ENCODE peak calls at places on chromosome 9, in ten cellular contexts. E is NAMALWA; V is NCI-H1436; J is HEK293T; U is ACHN; C is GM12865; Y is stimulated activated CD4-positive, alpha-beta T cell treated with anti-CD3 and anti-CD28 coated beads, Interleukin-15, amount 100 ng/mL, for 24 hours; X is skeletal muscle cell; W is memory B cell; F is RWPE1. L is an unnamed sample.

GRCh38 chr9:115615821-115616665 is 498.1 kb upstream of the TNC start:
- DNase-seq in E (no peak), V (no peak), X (peak; percentile 73), F (peak; percentile 97), Y (no peak), W (no peak), C (no peak), J (no peak), U (peak; percentile 55), L (no peak)

GRCh38 chr9:93826209-93826608 is 128.9 kb downstream of the BARX1 start:
- DNase-seq in C (peak; percentile 43), V (no peak), Y (peak; percentile 68), W (peak; percentile 20), U (no peak), X (no peak), E (no peak), F (no peak), J (peak; percentile 1), L (peak; percentile 61)

GRCh38 chr9:90526386-90526785 is 116.2 kb downstream of the DIRAS2 start:
- DNase-seq in E (no peak), X (no peak), U (no peak), W (no peak), Y (no peak), F (no peak), J (no peak), V (no peak), C (no peak), L (no peak)

GRCh38 chr9:69744688-69745380 is 15.0 kb downstream of the PTAR1 start:
- DNase-seq in U (no peak), V (no peak), F (no peak), J (no peak), E (no peak), Y (no peak), C (no peak), W (no peak), X (no peak), L (no peak)

GRCh38 chr9:93111371-93112115 is 15.5 kb downstream of the CARD19 start:
- DNase-seq in J (no peak), C (no peak), E (peak; percentile 51), F (peak; percentile 89), Y (no peak), W (no peak), U (peak; percentile 68), X (no peak), V (no peak), L (no peak)

GRCh38 chr9:137550958-137551655 is 572 bp upstream of the MRPL41 start:
- DNase-seq in U (peak; percentile 69), F (no peak), C (no peak), V (peak; percentile 66), X (peak; percentile 14), J (no peak), W (no peak), E (peak; percentile 88), Y (no peak), L (no peak)

GRCh38 chr9:134814598-134815215 is 65.9 kb upstream of the FCN2 start:
- DNase-seq in W (no peak), C (no peak), Y (no peak), J (no peak), V (no peak), E (no peak), U (no peak), F (peak; percentile 82), X (peak; percentile 22), L (no peak)

GRCh38 chr9:5493597-5494511 is 16.5 kb upstream of the PDCD1LG2 start:
- DNase-seq in V (no peak), E (peak; percentile 13), Y (peak; percentile 51), F (no peak), X (peak; percentile 82), J (no peak), U (no peak), W (peak; percentile 21), C (peak; percentile 95), L (peak; percentile 66)

GRCh38 chr9:120390637-120391190 is 189.3 kb downstream of the CDK5RAP2 start:
- DNase-seq in V (no peak), U (no peak), E (no peak), J (no peak), C (no peak), X (no peak), Y (no peak), W (no peak), F (no peak), L (no peak)

GRCh38 chr9:37514999-37515398 is 29.3 kb downstream of the POLR1E start:
- DNase-seq in Y (no peak), X (no peak), J (no peak), V (no peak), U (no peak), F (no peak), E (no peak), C (peak; percentile 37), W (no peak), L (no peak)

GRCh38 chr9:123686849-123687233 is 243.1 kb downstream of the DENND1A start:
- DNase-seq in V (no peak), Y (no peak), U (no peak), J (no peak), F (no peak), E (no peak), W (no peak), X (no peak), C (no peak), L (no peak)

GRCh38 chr9:72473474-72474241 is 47.8 kb upstream of the TMC1 start:
- DNase-seq in C (peak; percentile 72), J (no peak), X (peak; percentile 33), W (no peak), E (no peak), Y (no peak), V (no peak), F (no peak), U (peak; percentile 38), L (peak; percentile 67)

GRCh38 chr9:135698767-135699166 is 514 bp downstream of the SOHLH1 start:
- DNase-seq in W (no peak), C (no peak), Y (no peak), V (no peak), E (no peak), F (no peak), J (no peak), X (no peak), U (no peak), L (no peak)

L was measured in GM13976.